ENCODE peak calls at places on chromosome 10, in six cellular contexts. E is sciatic nerve; J is IMR-90; I is iPS-NIHi11; F is NCI-H1417; P is stimulated activated CD4-positive, alpha-beta T cell treated with anti-CD3 and anti-CD28 coated beads, Interleukin-2, amount 100 ng/mL, for 24 hours. C is an unnamed sample.
A peak's percentile ranks its signal among the peaks of the same experiment; 100 is the strongest.

GRCh38 chr10:785539-786214 is 96.2 kb upstream of the DIP2C start:
- DNase-seq in E (no peak), J (no peak), I (no peak), F (no peak), P (no peak), C (no peak)

GRCh38 chr10:132939957-132940790 is 2.2 kb downstream of the CFAP46 start:
- DNase-seq in E (no peak), J (peak; percentile 47), I (peak; percentile 80), F (peak; percentile 21), P (peak; percentile 55), C (peak; percentile 73)

GRCh38 chr10:75003195-75003594 is 108.3 kb upstream of the SAMD8 start:
- DNase-seq in E (no peak), J (no peak), I (no peak), F (no peak), P (no peak), C (no peak)

GRCh38 chr10:712089-712488 is 22.6 kb upstream of the DIP2C start:
- DNase-seq in E (no peak), J (no peak), I (no peak), F (no peak), P (no peak), C (no peak)

GRCh38 chr10:110671788-110672579 is 27.8 kb downstream of the RBM20 start:
- DNase-seq in E (peak; percentile 72), J (peak; percentile 67), I (peak; percentile 88), F (peak; percentile 68), P (peak; percentile 73), C (peak; percentile 84)

GRCh38 chr10:71748671-71749191 is 24.6 kb downstream of the VSIR start:
- DNase-seq in E (peak; percentile 79), J (no peak), I (no peak), F (no peak), P (peak; percentile 63), C (peak; percentile 78)

GRCh38 chr10:128297709-128298457 is 171.7 kb upstream of the MKI67 start:
- DNase-seq in E (no peak), J (no peak), I (no peak), F (no peak), P (no peak), C (no peak)

GRCh38 chr10:124671486-124672075 is 72.6 kb downstream of the FAM53B start:
- DNase-seq in E (peak; percentile 79), J (no peak), I (peak; percentile 81), F (peak; percentile 6), P (no peak), C (no peak)

GRCh38 chr10:53140516-53140915 is 367.9 kb upstream of the MBL2 start:
- DNase-seq in E (no peak), J (no peak), I (no peak), F (no peak), P (no peak), C (no peak)

GRCh38 chr10:74585231-74586087 is 240.9 kb upstream of the KAT6B start:
- DNase-seq in E (no peak), J (peak; percentile 0), I (peak; percentile 11), F (peak; percentile 79), P (peak; percentile 58), C (peak; percentile 67)

GRCh38 chr10:121284952-121285351 is 313.3 kb downstream of the FGFR2 start:
- DNase-seq in E (no peak), J (no peak), I (peak; percentile 44), F (no peak), P (no peak), C (no peak)

GRCh38 chr10:119207713-119208552 is 562 bp downstream of the GRK5 start:
- DNase-seq in E (peak; percentile 75), J (peak; percentile 62), I (peak; percentile 66), F (peak; percentile 62), P (peak; percentile 44), C (peak; percentile 63)

GRCh38 chr10:79130846-79131245 is 62.1 kb downstream of the ZMIZ1 start:
- DNase-seq in E (no peak), J (no peak), I (peak; percentile 56), F (no peak), P (no peak), C (no peak)

GRCh38 chr10:70106958-70107791 is 25.4 kb downstream of the AIFM2 start:
- DNase-seq in E (no peak), J (no peak), I (peak; percentile 78), F (peak; percentile 12), P (peak; percentile 31), C (peak; percentile 54)

GRCh38 chr10:124325658-124325965 is 93.1 kb downstream of the OAT start:
- DNase-seq in E (no peak), J (no peak), I (no peak), F (no peak), P (no peak), C (peak; percentile 6)

GRCh38 chr10:89092439-89092838 is 101.8 kb downstream of the FAS start:
- DNase-seq in E (no peak), J (no peak), I (no peak), F (no peak), P (no peak), C (no peak)

GRCh38 chr10:12235796-12236195 is 39.8 kb downstream of the CDC123 start:
- DNase-seq in E (no peak), J (peak; percentile 63), I (no peak), F (no peak), P (no peak), C (no peak)

GRCh38 chr10:114168450-114169009 is 5.5 kb downstream of the CCDC186 start:
- DNase-seq in E (no peak), J (no peak), I (no peak), F (no peak), P (no peak), C (no peak)

GRCh38 chr10:98758451-98758850 is 311.7 kb upstream of the HPS1 start:
- DNase-seq in E (no peak), J (no peak), I (no peak), F (no peak), P (no peak), C (no peak)

C was measured in activated T-cell treated with anti-CD3 and anti-CD28 coated beads, Interleukin-2, amount 50 U/mL, for 48 hours.